ENCODE peak calls at places on chromosomes 13 and 19, in nine cellular contexts. One of them, this sample, is unnamed.

GRCh38 chr19:58054792-58055482 is 4.1 kb upstream of the ZNF135 start:
- DNase-seq in stomach: no peak
- DNase-seq in sigmoid colon: no peak
- DNase-seq in transverse colon: peak
- DNase-seq in SK-N-SH: no peak
- DNase-seq in suprapubic skin: no peak
- DNase-seq in esophagus muscularis mucosa: no peak
- DNase-seq in GM12878: no peak
- DNase-seq in HepG2: no peak
- DNase-seq in this sample: no peak

GRCh38 chr13:99220199-99220931 is 19.7 kb downstream of the UBAC2 start:
- DNase-seq in suprapubic skin: no peak
- DNase-seq in GM12878: no peak
- DNase-seq in stomach: no peak
- DNase-seq in esophagus muscularis mucosa: no peak
- DNase-seq in sigmoid colon: no peak
- DNase-seq in HepG2: no peak
- DNase-seq in transverse colon: no peak
- DNase-seq in SK-N-SH: no peak
- DNase-seq in this sample: no peak

GRCh38 chr13:110950819-110951570 is 36.1 kb upstream of the ANKRD10 start:
- DNase-seq in GM12878: no peak
- DNase-seq in stomach: no peak
- DNase-seq in esophagus muscularis mucosa: no peak
- DNase-seq in sigmoid colon: no peak
- DNase-seq in SK-N-SH: no peak
- DNase-seq in transverse colon: no peak
- DNase-seq in HepG2: no peak
- DNase-seq in suprapubic skin: no peak
- DNase-seq in this sample: no peak

GRCh38 chr13:39587939-39588338 is 15.1 kb downstream of the LHFPL6 start:
- DNase-seq in esophagus muscularis mucosa: no peak
- DNase-seq in stomach: no peak
- DNase-seq in transverse colon: no peak
- DNase-seq in sigmoid colon: no peak
- DNase-seq in GM12878: no peak
- DNase-seq in HepG2: no peak
- DNase-seq in suprapubic skin: no peak
- DNase-seq in SK-N-SH: no peak
- DNase-seq in this sample: no peak

GRCh38 chr13:27728271-27728670 is 64.0 kb upstream of the GSX1 start:
- DNase-seq in transverse colon: no peak
- DNase-seq in sigmoid colon: no peak
- DNase-seq in GM12878: no peak
- DNase-seq in SK-N-SH: no peak
- DNase-seq in suprapubic skin: no peak
- DNase-seq in esophagus muscularis mucosa: peak
- DNase-seq in stomach: no peak
- DNase-seq in HepG2: no peak
- DNase-seq in this sample: no peak

GRCh38 chr13:110251227-110251791 is 55.6 kb downstream of the COL4A1 start:
- DNase-seq in stomach: no peak
- DNase-seq in suprapubic skin: no peak
- DNase-seq in HepG2: no peak
- DNase-seq in GM12878: no peak
- DNase-seq in SK-N-SH: no peak
- DNase-seq in transverse colon: no peak
- DNase-seq in sigmoid colon: peak
- DNase-seq in esophagus muscularis mucosa: peak
- DNase-seq in this sample: peak

GRCh38 chr13:44575741-44576395 is at the start of gene TSC22D1:
- DNase-seq in transverse colon: peak
- DNase-seq in sigmoid colon: peak
- DNase-seq in HepG2: no peak
- DNase-seq in esophagus muscularis mucosa: no peak
- DNase-seq in suprapubic skin: no peak
- DNase-seq in stomach: peak
- DNase-seq in SK-N-SH: peak
- DNase-seq in GM12878: no peak
- DNase-seq in this sample: peak

GRCh38 chr19:47371269-47371668 is 22.2 kb downstream of the DHX34 start:
- DNase-seq in suprapubic skin: no peak
- DNase-seq in esophagus muscularis mucosa: no peak
- DNase-seq in sigmoid colon: no peak
- DNase-seq in HepG2: no peak
- DNase-seq in SK-N-SH: no peak
- DNase-seq in GM12878: no peak
- DNase-seq in stomach: no peak
- DNase-seq in transverse colon: no peak
- DNase-seq in this sample: no peak

GRCh38 chr13:75647126-75647784 is 11.1 kb downstream of the LMO7 start:
- DNase-seq in esophagus muscularis mucosa: no peak
- DNase-seq in SK-N-SH: no peak
- DNase-seq in suprapubic skin: no peak
- DNase-seq in sigmoid colon: no peak
- DNase-seq in HepG2: no peak
- DNase-seq in GM12878: peak
- DNase-seq in transverse colon: no peak
- DNase-seq in stomach: no peak
- DNase-seq in this sample: no peak

GRCh38 chr13:72437458-72437857 is 290.0 kb downstream of the MZT1 start:
- DNase-seq in sigmoid colon: no peak
- DNase-seq in stomach: no peak
- DNase-seq in GM12878: no peak
- DNase-seq in transverse colon: no peak
- DNase-seq in suprapubic skin: no peak
- DNase-seq in esophagus muscularis mucosa: no peak
- DNase-seq in HepG2: no peak
- DNase-seq in SK-N-SH: no peak
- DNase-seq in this sample: no peak

GRCh38 chr19:3656073-3656746 is 29.6 kb upstream of the CACTIN start:
- DNase-seq in GM12878: no peak
- DNase-seq in transverse colon: no peak
- DNase-seq in esophagus muscularis mucosa: no peak
- DNase-seq in sigmoid colon: no peak
- DNase-seq in HepG2: no peak
- DNase-seq in SK-N-SH: no peak
- DNase-seq in suprapubic skin: no peak
- DNase-seq in stomach: no peak
- DNase-seq in this sample: peak

GRCh38 chr13:98419786-98420559 is 156.9 kb downstream of the STK24 start:
- DNase-seq in GM12878: no peak
- DNase-seq in suprapubic skin: no peak
- DNase-seq in SK-N-SH: no peak
- DNase-seq in stomach: no peak
- DNase-seq in esophagus muscularis mucosa: no peak
- DNase-seq in HepG2: no peak
- DNase-seq in transverse colon: no peak
- DNase-seq in sigmoid colon: no peak
- DNase-seq in this sample: no peak

GRCh38 chr19:3365447-3366103 is 808 bp upstream of the NFIC start:
- DNase-seq in suprapubic skin: no peak
- DNase-seq in sigmoid colon: peak
- DNase-seq in SK-N-SH: peak
- DNase-seq in GM12878: no peak
- DNase-seq in esophagus muscularis mucosa: no peak
- DNase-seq in transverse colon: peak
- DNase-seq in stomach: peak
- DNase-seq in HepG2: no peak
- DNase-seq in this sample: peak

GRCh38 chr19:40403262-40403984 is 9.8 kb downstream of the PRX start:
- DNase-seq in suprapubic skin: peak
- DNase-seq in SK-N-SH: peak
- DNase-seq in GM12878: peak
- DNase-seq in sigmoid colon: peak
- DNase-seq in stomach: peak
- DNase-seq in esophagus muscularis mucosa: peak
- DNase-seq in transverse colon: peak
- DNase-seq in HepG2: peak
- DNase-seq in this sample: peak

GRCh38 chr19:28329429-28329828 is 883.5 kb downstream of the UQCRFS1 start:
- DNase-seq in GM12878: no peak
- DNase-seq in transverse colon: no peak
- DNase-seq in HepG2: no peak
- DNase-seq in SK-N-SH: no peak
- DNase-seq in esophagus muscularis mucosa: no peak
- DNase-seq in sigmoid colon: no peak
- DNase-seq in suprapubic skin: no peak
- DNase-seq in stomach: no peak
- DNase-seq in this sample: no peak

GRCh38 chr13:75635621-75636338 is at the start of gene LMO7:
- DNase-seq in HepG2: peak
- DNase-seq in SK-N-SH: peak
- DNase-seq in stomach: peak
- DNase-seq in sigmoid colon: peak
- DNase-seq in esophagus muscularis mucosa: no peak
- DNase-seq in suprapubic skin: peak
- DNase-seq in GM12878: no peak
- DNase-seq in transverse colon: peak
- DNase-seq in this sample: peak

GRCh38 chr13:86569119-86569518 is 769.9 kb upstream of the SLITRK6 start:
- DNase-seq in transverse colon: no peak
- DNase-seq in suprapubic skin: no peak
- DNase-seq in SK-N-SH: no peak
- DNase-seq in esophagus muscularis mucosa: no peak
- DNase-seq in stomach: no peak
- DNase-seq in HepG2: no peak
- DNase-seq in GM12878: no peak
- DNase-seq in sigmoid colon: no peak
- DNase-seq in this sample: no peak

GRCh38 chr13:86559915-86560314 is 760.7 kb upstream of the SLITRK6 start:
- DNase-seq in suprapubic skin: no peak
- DNase-seq in esophagus muscularis mucosa: no peak
- DNase-seq in GM12878: no peak
- DNase-seq in transverse colon: no peak
- DNase-seq in SK-N-SH: no peak
- DNase-seq in sigmoid colon: no peak
- DNase-seq in HepG2: no peak
- DNase-seq in stomach: no peak
- DNase-seq in this sample: no peak

GRCh38 chr13:86562876-86563275 is 763.7 kb upstream of the SLITRK6 start:
- DNase-seq in stomach: no peak
- DNase-seq in HepG2: no peak
- DNase-seq in sigmoid colon: no peak
- DNase-seq in suprapubic skin: no peak
- DNase-seq in SK-N-SH: no peak
- DNase-seq in transverse colon: no peak
- DNase-seq in GM12878: no peak
- DNase-seq in esophagus muscularis mucosa: no peak
- DNase-seq in this sample: no peak

GRCh38 chr13:86567119-86567518 is 767.9 kb upstream of the SLITRK6 start:
- DNase-seq in suprapubic skin: no peak
- DNase-seq in stomach: no peak
- DNase-seq in sigmoid colon: no peak
- DNase-seq in transverse colon: no peak
- DNase-seq in SK-N-SH: peak
- DNase-seq in esophagus muscularis mucosa: no peak
- DNase-seq in HepG2: peak
- DNase-seq in GM12878: no peak
- DNase-seq in this sample: no peak

GRCh38 chr13:86563308-86563707 is 764.1 kb upstream of the SLITRK6 start:
- DNase-seq in GM12878: no peak
- DNase-seq in sigmoid colon: no peak
- DNase-seq in stomach: no peak
- DNase-seq in suprapubic skin: no peak
- DNase-seq in HepG2: no peak
- DNase-seq in esophagus muscularis mucosa: no peak
- DNase-seq in SK-N-SH: no peak
- DNase-seq in transverse colon: no peak
- DNase-seq in this sample: no peak
- TF ChIP-seq POLR2AphosphoS5 in GM12878: no peak
- TF ChIP-seq POLR2AphosphoS5 in sigmoid colon: no peak
- TF ChIP-seq POLR2AphosphoS5 in stomach: no peak
- TF ChIP-seq POLR2AphosphoS5 in suprapubic skin: no peak
- TF ChIP-seq POLR2AphosphoS5 in HepG2: no peak
- TF ChIP-seq POLR2AphosphoS5 in esophagus muscularis mucosa: no peak
- TF ChIP-seq POLR2AphosphoS5 in SK-N-SH: no peak
- TF ChIP-seq POLR2AphosphoS5 in transverse colon: no peak
- TF ChIP-seq POLR2AphosphoS5 in this sample: no peak

DNA sequence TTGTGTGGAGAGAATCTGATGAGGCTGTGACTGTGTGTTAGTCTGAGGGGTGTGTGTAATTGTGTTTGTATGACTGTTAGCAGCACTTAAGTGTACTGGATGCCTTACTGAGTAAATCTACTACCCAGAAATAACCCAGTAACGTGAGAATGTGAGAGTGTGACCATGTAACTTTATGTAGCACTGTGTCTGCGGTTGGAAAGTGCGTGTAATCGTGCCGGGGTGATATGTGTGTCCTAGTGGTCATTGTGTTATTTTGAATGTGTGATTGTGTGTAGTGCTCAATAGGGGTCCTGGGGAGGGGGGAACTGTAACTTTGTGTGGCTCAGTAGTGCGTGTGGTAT is 550 bp downstream of the ZNF383 start:
- DNase-seq in HepG2: no peak
- DNase-seq in transverse colon: no peak
- DNase-seq in esophagus muscularis mucosa: no peak
- DNase-seq in suprapubic skin: no peak
- DNase-seq in SK-N-SH: peak
- DNase-seq in sigmoid colon: no peak
- DNase-seq in stomach: no peak
- DNase-seq in GM12878: peak
- DNase-seq in this sample: no peak
- TF ChIP-seq EP300 in HepG2: no peak
- TF ChIP-seq EP300 in transverse colon: no peak
- TF ChIP-seq EP300 in esophagus muscularis mucosa: no peak
- TF ChIP-seq EP300 in suprapubic skin: no peak
- TF ChIP-seq EP300 in SK-N-SH: no peak
- TF ChIP-seq EP300 in sigmoid colon: no peak
- TF ChIP-seq EP300 in stomach: no peak
- TF ChIP-seq EP300 in GM12878: no peak
- TF ChIP-seq EP300 in this sample: no peak

GRCh38 chr19:7554565-7554964 is 19.0 kb downstream of the PNPLA6 start:
- DNase-seq in HepG2: no peak
- DNase-seq in esophagus muscularis mucosa: no peak
- DNase-seq in GM12878: no peak
- DNase-seq in stomach: no peak
- DNase-seq in SK-N-SH: no peak
- DNase-seq in transverse colon: no peak
- DNase-seq in suprapubic skin: no peak
- DNase-seq in sigmoid colon: no peak
- DNase-seq in this sample: no peak
- TF ChIP-seq POLR2AphosphoS5 in HepG2: no peak
- TF ChIP-seq POLR2AphosphoS5 in esophagus muscularis mucosa: no peak
- TF ChIP-seq POLR2AphosphoS5 in GM12878: no peak
- TF ChIP-seq POLR2AphosphoS5 in stomach: no peak
- TF ChIP-seq POLR2AphosphoS5 in SK-N-SH: no peak
- TF ChIP-seq POLR2AphosphoS5 in transverse colon: no peak
- TF ChIP-seq POLR2AphosphoS5 in suprapubic skin: no peak
- TF ChIP-seq POLR2AphosphoS5 in sigmoid colon: no peak
- TF ChIP-seq POLR2AphosphoS5 in this sample: no peak

DNA sequence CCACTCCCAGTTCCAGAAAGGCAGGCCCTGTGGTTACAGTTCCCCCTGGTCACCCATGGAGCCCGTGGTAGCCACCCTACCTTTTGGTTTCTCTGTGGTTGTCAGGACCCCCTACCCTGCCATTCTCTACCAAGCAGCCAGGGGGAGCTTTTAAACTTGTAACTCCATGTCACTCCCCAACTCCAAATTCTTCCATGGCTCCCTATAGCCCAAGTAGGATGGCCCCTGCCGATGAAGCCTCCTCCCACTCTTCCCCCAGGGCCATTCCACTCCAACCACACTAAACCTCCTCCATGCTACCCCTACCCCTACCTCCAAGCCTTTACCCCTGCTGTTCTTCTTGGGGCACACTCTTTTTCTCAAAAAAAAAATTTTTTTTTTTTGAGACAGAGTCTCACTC is 2.2 kb downstream of the S1PR2 start:
- DNase-seq in HepG2: peak
- DNase-seq in sigmoid colon: no peak
- DNase-seq in SK-N-SH: peak
- DNase-seq in suprapubic skin: no peak
- DNase-seq in esophagus muscularis mucosa: no peak
- DNase-seq in transverse colon: no peak
- DNase-seq in GM12878: no peak
- DNase-seq in stomach: no peak
- DNase-seq in this sample: no peak
- TF ChIP-seq EP300 in HepG2: no peak
- TF ChIP-seq EP300 in sigmoid colon: no peak
- TF ChIP-seq EP300 in SK-N-SH: no peak
- TF ChIP-seq EP300 in suprapubic skin: no peak
- TF ChIP-seq EP300 in esophagus muscularis mucosa: no peak
- TF ChIP-seq EP300 in transverse colon: no peak
- TF ChIP-seq EP300 in GM12878: no peak
- TF ChIP-seq EP300 in stomach: no peak
- TF ChIP-seq EP300 in this sample: no peak

This sample was measured in upper lobe of left lung.